ENCODE peak calls at places on chromosome 13, in ten cellular contexts. B, Y, U, M, E, V, G, Q, K and N are unnamed samples.
A peak's percentile ranks its signal among the peaks of the same experiment; 100 is the strongest.

GRCh38 chr13:32838985-32839384 is 177.2 kb upstream of the KL start:
- DNase-seq in U (peak; percentile 40), B (no peak), M (no peak), K (peak; percentile 18), G (no peak), V (peak; percentile 43), E (no peak), Q (no peak), Y (no peak), N (no peak)

GRCh38 chr13:111387945-111388600 is 67.6 kb downstream of the TEX29 start:
- DNase-seq in V (peak; percentile 10), M (no peak), E (no peak), B (no peak), G (no peak), Q (no peak), K (no peak), U (no peak), Y (no peak), N (no peak)

GRCh38 chr13:111005808-111006494 is 91.1 kb upstream of the ANKRD10 start:
- DNase-seq in V (peak; percentile 42), U (no peak), Q (peak; percentile 63), M (peak; percentile 17), K (no peak), E (no peak), G (no peak), Y (peak; percentile 31), B (no peak), N (no peak)

GRCh38 chr13:46639033-46639981 is 86.3 kb downstream of the LRCH1 start:
- DNase-seq in K (no peak), G (no peak), Q (no peak), E (no peak), V (no peak), M (no peak), Y (peak; percentile 56), B (no peak), U (no peak), N (no peak)

GRCh38 chr13:43626994-43627393 is 159.8 kb downstream of the ENOX1 start:
- DNase-seq in B (no peak), Y (no peak), K (no peak), G (no peak), V (no peak), M (no peak), U (no peak), Q (no peak), E (no peak), N (no peak)

GRCh38 chr13:35378939-35379338 is 97.5 kb downstream of the MAB21L1 start:
- DNase-seq in E (no peak), K (no peak), U (no peak), Q (no peak), M (no peak), V (no peak), G (no peak), Y (peak; percentile 45), B (no peak), N (no peak)

GRCh38 chr13:93309886-93310520 is 83.4 kb downstream of the GPC6 start:
- DNase-seq in M (no peak), E (no peak), U (no peak), G (no peak), V (no peak), Q (no peak), K (no peak), B (no peak), Y (peak; percentile 83), N (no peak)

GRCh38 chr13:51999525-51999924 is 11.7 kb downstream of the ATP7B start:
- DNase-seq in G (no peak), V (peak; percentile 85), Q (peak; percentile 64), E (no peak), U (no peak), B (no peak), Y (peak; percentile 43), M (no peak), K (peak; percentile 62), N (no peak)

GRCh38 chr13:25169356-25169755 is 2.7 kb downstream of the AMER2 start:
- DNase-seq in Q (no peak), V (no peak), G (no peak), U (no peak), M (no peak), Y (no peak), K (no peak), E (no peak), B (no peak), N (no peak)

GRCh38 chr13:113843864-113844556 is 19.9 kb downstream of the GAS6 start:
- DNase-seq in G (no peak), Q (no peak), B (no peak), K (no peak), M (no peak), Y (no peak), V (no peak), E (peak; percentile 23), U (no peak), N (no peak)

GRCh38 chr13:83003185-83003584 is 879.1 kb downstream of the SLITRK1 start:
- DNase-seq in M (no peak), Q (no peak), G (no peak), K (no peak), Y (no peak), E (no peak), V (no peak), B (no peak), U (no peak), N (no peak)

DNA sequence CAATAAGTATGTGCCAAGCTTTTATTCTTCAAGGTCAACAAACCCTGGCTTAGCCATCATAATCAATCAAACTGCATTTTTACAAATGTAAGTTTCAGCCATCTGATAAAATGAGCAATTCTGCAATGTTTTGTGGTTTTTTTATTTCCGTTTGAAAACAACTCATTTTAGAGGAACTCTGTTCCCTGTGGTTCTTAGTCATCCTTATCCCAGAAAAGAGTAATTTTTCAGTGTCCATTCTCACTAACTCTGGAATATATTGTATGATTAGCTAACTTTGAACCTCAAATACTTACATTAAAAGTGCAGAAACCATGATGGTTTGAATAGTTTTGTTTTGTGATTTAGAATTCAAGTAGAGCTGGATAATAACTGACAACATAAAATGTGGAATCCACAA is 87.6 kb downstream of the IRS2 start:
- DNase-seq in K (no peak), V (no peak), U (no peak), Y (peak; percentile 92), M (no peak), B (no peak), E (no peak), G (no peak), Q (no peak), N (no peak)
- H3K27ac ChIP-seq in K (no peak overlapping the region), V (no peak overlapping the region), U (no peak overlapping the region), Y (no peak overlapping the region), M (no peak overlapping the region), B (no peak overlapping the region), E (no peak overlapping the region), G (no peak overlapping the region), Q (no peak overlapping the region), N (no peak overlapping the region)

GRCh38 chr13:19153782-19154450 is 27.7 kb downstream of the TUBA3C start:
- DNase-seq in E (peak; percentile 48), Y (no peak), M (no peak), G (no peak), K (no peak), V (no peak), Q (no peak), U (no peak), B (no peak), N (no peak)

GRCh38 chr13:19150226-19150625 is 31.4 kb downstream of the TUBA3C start:
- DNase-seq in U (no peak), Q (no peak), M (no peak), V (no peak), Y (no peak), E (no peak), G (no peak), B (no peak), K (no peak), N (no peak)

GRCh38 chr13:19150712-19151228 is 30.9 kb downstream of the TUBA3C start:
- DNase-seq in G (no peak), Y (no peak), M (no peak), Q (peak; percentile 40), U (no peak), V (no peak), B (no peak), K (no peak), E (no peak), N (no peak)

GRCh38 chr13:19152403-19152802 is 29.2 kb downstream of the TUBA3C start:
- DNase-seq in U (no peak), G (no peak), K (no peak), V (no peak), E (no peak), B (no peak), M (no peak), Y (no peak), Q (no peak), N (no peak)

GRCh38 chr13:19151581-19152263 is 29.9 kb downstream of the TUBA3C start:
- DNase-seq in Q (no peak), K (no peak), Y (no peak), E (no peak), U (no peak), G (no peak), M (no peak), B (no peak), V (no peak), N (no peak)
- H3K9me3 ChIP-seq in Q (no peaks in the 10 kb centered on the region), K (peaks cover 32% of the 10 kb centered on the region), Y (no peaks in the 10 kb centered on the region), E (no peaks in the 10 kb centered on the region), U (peaks cover 99% of the 10 kb centered on the region), G (no peaks in the 10 kb centered on the region), M (no peaks in the 10 kb centered on the region), B (no peaks in the 10 kb centered on the region), V (peaks cover 49% of the 10 kb centered on the region), N (peaks cover 14% of the 10 kb centered on the region)

DNA sequence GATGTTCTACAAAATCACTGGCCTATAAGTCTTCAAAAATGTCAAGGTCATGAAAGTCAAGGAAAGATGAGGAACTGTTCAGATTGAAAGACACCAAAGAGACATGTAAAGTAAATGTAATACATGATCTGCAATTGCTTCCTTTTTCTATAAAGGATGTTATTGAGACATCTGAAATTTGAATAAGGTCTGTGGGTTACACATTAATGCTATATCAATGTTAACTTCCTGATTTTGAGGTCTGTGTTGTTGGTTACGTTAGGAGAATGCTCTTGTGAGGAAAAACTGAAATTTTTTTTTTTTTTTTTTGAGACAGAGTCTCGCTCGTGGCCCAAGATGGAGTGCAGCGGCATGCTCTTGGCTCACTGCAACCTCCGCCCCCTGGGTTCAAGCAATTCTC is 197.4 kb downstream of the RGCC start:
- DNase-seq in B (no peak), G (no peak), M (no peak), Q (no peak), K (no peak), Y (no peak), U (no peak), V (no peak), E (no peak), N (no peak)
- H3K27ac ChIP-seq in B (no peak overlapping the region), G (no peak overlapping the region), M (no peak overlapping the region), Q (no peak overlapping the region), K (no peak overlapping the region), Y (no peak overlapping the region), U (no peak overlapping the region), V (no peak overlapping the region), E (no peak overlapping the region), N (no peak overlapping the region)

GRCh38 chr13:18949970-18950369 is 231.7 kb downstream of the TUBA3C start:
- DNase-seq in V (no peak), Q (no peak), E (no peak), K (no peak), G (no peak), M (no peak), Y (no peak), B (no peak), U (no peak), N (no peak)
- H3K9me3 ChIP-seq in V (peaks cover 6% of the 10 kb centered on the region), Q (no peaks in the 10 kb centered on the region), E (no peaks in the 10 kb centered on the region), K (no peaks in the 10 kb centered on the region), G (no peaks in the 10 kb centered on the region), M (no peaks in the 10 kb centered on the region), Y (no peaks in the 10 kb centered on the region), B (no peaks in the 10 kb centered on the region), U (peaks cover 91% of the 10 kb centered on the region), N (peaks cover 11% of the 10 kb centered on the region)